ENCODE peak calls at places on chromosomes 7 and 10, in eight cellular contexts. P, N, O, S, U, Z, A and K are unnamed samples.

GRCh38 chr10:45470098-45471012 is 96.3 kb downstream of the ALOX5 start:
- DNase-seq in P (peak; percentile 33), N (no peak), O (no peak), S (no peak), U (no peak), Z (no peak), A (no peak), K (peak; percentile 45)

GRCh38 chr7:103141753-103142404 is 7.0 kb downstream of the NAPEPLD start:
- DNase-seq in P (no peak), N (no peak), O (no peak), S (no peak), U (no peak), Z (no peak), A (no peak), K (no peak)

GRCh38 chr10:79100761-79101160 is 32.0 kb downstream of the ZMIZ1 start:
- DNase-seq in P (no peak), N (no peak), O (no peak), S (no peak), U (no peak), Z (no peak), A (no peak), K (no peak)

GRCh38 chr10:45501791-45502190 is 127.8 kb downstream of the ALOX5 start:
- DNase-seq in P (no peak), N (no peak), O (no peak), S (no peak), U (no peak), Z (no peak), A (no peak), K (no peak)

GRCh38 chr10:52229271-52229931 is 84.7 kb upstream of the DKK1 start:
- DNase-seq in P (no peak), N (no peak), O (no peak), S (no peak), U (no peak), Z (no peak), A (no peak), K (no peak)

GRCh38 chr10:60450291-60450690 is 60.6 kb upstream of the ANK3 start:
- DNase-seq in P (no peak), N (no peak), O (no peak), S (no peak), U (no peak), Z (no peak), A (no peak), K (no peak)

GRCh38 chr7:129742267-129742666 is 130.7 kb downstream of the NRF1 start:
- DNase-seq in P (no peak), N (no peak), O (no peak), S (no peak), U (no peak), Z (no peak), A (no peak), K (no peak)

GRCh38 chr7:116924741-116925140 is 28.6 kb upstream of the ST7 start:
- DNase-seq in P (no peak), N (no peak), O (no peak), S (no peak), U (no peak), Z (no peak), A (no peak), K (no peak)

GRCh38 chr7:22949944-22950343 is 64.0 kb downstream of the HYCC1 start:
- DNase-seq in P (no peak), N (no peak), O (no peak), S (no peak), U (no peak), Z (no peak), A (no peak), K (no peak)

GRCh38 chr10:68333905-68334431 is 1.2 kb upstream of the PBLD start:
- DNase-seq in P (no peak), N (no peak), O (no peak), S (no peak), U (no peak), Z (no peak), A (no peak), K (no peak)

GRCh38 chr10:68334672-68335467 is 2.1 kb upstream of the PBLD start:
- DNase-seq in P (no peak), N (no peak), O (no peak), S (no peak), U (no peak), Z (no peak), A (no peak), K (no peak)

GRCh38 chr10:68333058-68333395 is 299 bp upstream of the PBLD start:
- DNase-seq in P (no peak), N (no peak), O (no peak), S (no peak), U (no peak), Z (no peak), A (no peak), K (no peak)

GRCh38 chr10:68332259-68333057 is at the start of gene PBLD:
- DNase-seq in P (peak; percentile 79), N (peak; percentile 72), O (peak; percentile 85), S (peak; percentile 82), U (peak; percentile 48), Z (peak; percentile 45), A (peak; percentile 68), K (peak; percentile 46)

GRCh38 chr10:68333452-68333851 is 724 bp upstream of the PBLD start:
- DNase-seq in P (no peak), N (no peak), O (no peak), S (no peak), U (no peak), Z (no peak), A (no peak), K (no peak)
- TF ChIP-seq CTCF in P (no peak), N (no peak), O (no peak), S (no peak), U (no peak), Z (no peak), A (no peak), K (no peak)

GRCh38 chr7:87452279-87452678 is 23.2 kb downstream of the ABCB4 start:
- DNase-seq in P (no peak), N (no peak), O (no peak), S (peak; percentile 11), U (no peak), Z (no peak), A (no peak), K (no peak)
- TF ChIP-seq CTCF in P (no peak), N (no peak), O (no peak), S (peak; percentile 8), U (no peak), Z (no peak), A (no peak), K (no peak)

GRCh38 chr7:16543456-16543855 is 16.8 kb downstream of the LRRC72 start:
- DNase-seq in P (no peak), N (no peak), O (no peak), S (no peak), U (no peak), Z (no peak), A (no peak), K (no peak)
- TF ChIP-seq CTCF in P (no peak), N (no peak), O (no peak), S (no peak), U (no peak), Z (no peak), A (no peak), K (no peak)

DNA sequence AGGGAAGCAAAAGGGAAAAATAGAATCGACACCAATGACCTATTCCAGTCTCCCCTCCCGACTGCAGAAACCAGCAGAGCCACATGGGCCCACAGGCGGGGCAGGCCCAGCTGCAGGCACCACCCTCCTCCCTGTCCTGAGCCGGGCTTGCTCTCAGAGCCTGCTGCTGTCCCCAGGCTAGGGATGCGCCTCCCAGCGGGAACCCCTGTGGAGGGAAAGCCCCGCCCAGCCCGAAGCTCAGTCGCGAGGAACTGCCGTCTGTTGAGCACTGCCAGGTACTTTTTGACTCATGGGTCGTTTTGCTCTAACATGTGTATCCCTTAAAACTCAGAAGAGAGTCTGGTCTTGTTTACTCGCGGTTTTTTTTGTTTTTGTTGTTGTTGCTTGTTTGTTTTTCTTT is 124.5 kb upstream of the RET start:
- DNase-seq in P (peak; percentile 87), N (peak; percentile 57), O (peak; percentile 77), S (no peak), U (no peak), Z (no peak), A (no peak), K (no peak)
- TF ChIP-seq CTCF in P (no peak), N (no peak), O (no peak), S (no peak), U (no peak), Z (no peak), A (no peak), K (no peak)

DNA sequence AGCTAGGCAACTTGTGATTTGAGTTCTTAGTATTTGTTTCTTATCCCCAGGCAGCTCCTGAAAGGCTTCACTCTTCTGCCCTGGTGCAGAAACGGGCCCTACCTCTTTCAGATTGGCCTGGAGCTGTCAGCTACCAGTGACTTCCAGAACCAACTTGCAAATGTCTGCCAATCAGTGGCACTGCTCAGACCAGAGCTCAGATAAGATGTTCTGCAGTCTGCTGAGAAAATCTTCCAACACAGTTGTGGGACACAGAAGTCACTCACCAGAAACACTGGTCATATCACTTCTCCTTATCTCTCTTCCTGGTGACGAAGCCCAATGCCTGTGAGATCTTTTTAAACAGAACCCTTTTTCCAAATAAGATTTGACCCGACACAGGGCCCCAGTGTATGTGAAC is 81.9 kb upstream of the DUSP5 start:
- DNase-seq in P (no peak), N (no peak), O (peak; percentile 1), S (no peak), U (no peak), Z (no peak), A (no peak), K (no peak)
- TF ChIP-seq CTCF in P (no peak), N (no peak), O (no peak), S (no peak), U (no peak), Z (no peak), A (no peak), K (no peak)

GRCh38 chr10:119401671-119402395 is 140.7 kb downstream of the RGS10 start:
- DNase-seq in P (no peak), N (no peak), O (peak; percentile 88), S (peak; percentile 77), U (peak; percentile 96), Z (no peak), A (no peak), K (no peak)

GRCh38 chr10:119405505-119405807 is 137.1 kb downstream of the RGS10 start:
- DNase-seq in P (no peak), N (peak; percentile 34), O (no peak), S (no peak), U (no peak), Z (no peak), A (no peak), K (no peak)

GRCh38 chr10:119406137-119406536 is 136.4 kb downstream of the RGS10 start:
- DNase-seq in P (no peak), N (no peak), O (no peak), S (no peak), U (no peak), Z (no peak), A (no peak), K (no peak)

GRCh38 chr10:119404719-119405504 is 137.6 kb downstream of the RGS10 start:
- DNase-seq in P (no peak), N (peak; percentile 38), O (no peak), S (no peak), U (no peak), Z (no peak), A (no peak), K (no peak)

GRCh38 chr10:119403927-119404326 is 138.6 kb downstream of the RGS10 start:
- DNase-seq in P (no peak), N (no peak), O (no peak), S (no peak), U (no peak), Z (no peak), A (no peak), K (no peak)
- TF ChIP-seq CTCF in P (no peak), N (no peak), O (no peak), S (no peak), U (no peak), Z (no peak), A (no peak), K (no peak)